ENCODE peak calls at places on chromosome 5, in eight cellular contexts. V is CD8-positive, alpha-beta T cell; L is NCI-H2081; K is stimulated activated CD4-positive, alpha-beta T cell treated with anti-CD3 and anti-CD28 coated beads, Interleukin-15, amount 100 ng/mL, for 24 hours; Y is NCI-H2171 treated with DMSO at 0.1 percent for 48 hours; G is PC-9; A is GM04503; Q is Panc1. W is an unnamed sample.

GRCh38 chr5:93100433-93100832 is 480.6 kb downstream of the NR2F1-AS1 start:
- DNase-seq in Y (no peak), V (no peak), G (no peak), K (no peak), Q (no peak), A (peak), L (no peak), W (no peak)

GRCh38 chr5:129820-130219 is 37.9 kb downstream of the PLEKHG4B start:
- DNase-seq in A (peak), V (no peak), K (no peak), G (no peak), Y (no peak), Q (no peak), L (no peak), W (no peak)

GRCh38 chr5:1551913-1552312 is 28.2 kb upstream of the LPCAT1 start:
- DNase-seq in Y (no peak), V (peak), L (no peak), Q (no peak), G (no peak), K (no peak), A (no peak), W (no peak)

GRCh38 chr5:61575103-61575502 is 243.0 kb downstream of the ZSWIM6 start:
- DNase-seq in K (no peak), L (peak), G (no peak), Q (no peak), A (peak), Y (peak), V (no peak), W (no peak)

GRCh38 chr5:119131530-119132313 is 60.8 kb downstream of the DMXL1 start:
- DNase-seq in L (no peak), A (no peak), K (no peak), V (no peak), Q (no peak), G (no peak), Y (no peak), W (no peak)

GRCh38 chr5:34709861-34710673 is 53.9 kb downstream of the RAI14 start:
- DNase-seq in L (no peak), G (peak), K (no peak), Y (no peak), A (no peak), Q (no peak), V (no peak), W (no peak)

GRCh38 chr5:94545870-94546625 is 72.4 kb downstream of the KIAA0825 start:
- DNase-seq in Y (no peak), G (no peak), A (no peak), L (no peak), V (no peak), Q (no peak), K (no peak), W (no peak)

GRCh38 chr5:134088994-134089560 is 25.4 kb upstream of the TCF7 start:
- DNase-seq in K (no peak), V (no peak), G (no peak), A (no peak), Q (no peak), Y (no peak), L (no peak), W (no peak)

GRCh38 chr5:66010476-66010875 is 84.1 kb downstream of the ERBIN start:
- DNase-seq in Q (peak), G (no peak), Y (no peak), L (no peak), A (peak), K (no peak), V (no peak), W (no peak)

GRCh38 chr5:134463991-134464760 is 52.5 kb upstream of the CDKN2AIPNL start:
- DNase-seq in K (no peak), Y (no peak), L (no peak), Q (no peak), A (no peak), V (no peak), G (no peak), W (no peak)

GRCh38 chr5:140801494-140801841 is 611 bp downstream of the PCDHA3 start:
- DNase-seq in Q (no peak), G (no peak), Y (no peak), A (no peak), L (no peak), K (no peak), V (no peak), W (no peak)

GRCh38 chr5:97449172-97449571 is 266.1 kb upstream of the RIOK2 start:
- DNase-seq in K (no peak), G (no peak), Y (no peak), A (no peak), V (no peak), L (no peak), Q (no peak), W (no peak)

GRCh38 chr5:100852988-100853449 is 50.1 kb downstream of the ST8SIA4 start:
- DNase-seq in L (no peak), Q (no peak), G (no peak), A (no peak), K (no peak), V (no peak), Y (no peak), W (no peak)

GRCh38 chr5:68368686-68369359 is 153.3 kb downstream of the PIK3R1 start:
- DNase-seq in K (no peak), G (no peak), Q (no peak), Y (peak), V (no peak), L (peak), A (no peak), W (no peak)

GRCh38 chr5:134913795-134914194 is 8.9 kb downstream of the PCBD2 start:
- DNase-seq in Q (no peak), A (no peak), V (no peak), Y (no peak), K (no peak), L (no peak), G (no peak), W (no peak)

GRCh38 chr5:65197899-65198776 is 283.6 kb downstream of the ADAMTS6 start:
- DNase-seq in Y (no peak), V (no peak), A (no peak), L (no peak), K (no peak), G (no peak), Q (no peak), W (no peak)

GRCh38 chr5:14453486-14453885 is 128.1 kb upstream of the OTULINL start:
- DNase-seq in Q (no peak), A (no peak), Y (no peak), G (no peak), L (no peak), K (no peak), V (no peak), W (no peak)

GRCh38 chr5:150809363-150809762 is 30.8 kb downstream of the SMIM3 start:
- DNase-seq in L (no peak), Y (no peak), A (no peak), Q (no peak), K (no peak), G (no peak), V (no peak), W (no peak)

GRCh38 chr5:170262061-170262764 is 29.4 kb downstream of the C5orf58 start:
- DNase-seq in Q (no peak), L (no peak), A (no peak), Y (no peak), V (no peak), G (no peak), K (no peak), W (no peak)

GRCh38 chr5:131262953-131263541 is 806 bp upstream of the CDC42SE2 start:
- DNase-seq in Q (no peak), L (peak), A (no peak), G (no peak), K (no peak), Y (no peak), V (no peak), W (no peak)

GRCh38 chr5:64838803-64839202 is 70.1 kb downstream of the CWC27 start:
- DNase-seq in A (no peak), G (no peak), L (no peak), Y (no peak), K (no peak), Q (no peak), V (no peak), W (no peak)

GRCh38 chr5:125683669-125684068 is 739.5 kb upstream of the GRAMD2B start:
- DNase-seq in V (no peak), G (no peak), Y (no peak), L (no peak), A (no peak), Q (no peak), K (no peak), W (no peak)

GRCh38 chr5:77986261-77986660 is 210.1 kb upstream of the TBCA start:
- DNase-seq in V (no peak), Y (no peak), G (no peak), Q (no peak), A (no peak), L (no peak), K (no peak), W (no peak)

GRCh38 chr5:143685416-143685815 is 126.5 kb upstream of the HMHB1 start:
- DNase-seq in Q (no peak), G (no peak), K (no peak), A (no peak), Y (no peak), L (no peak), V (no peak), W (no peak)

GRCh38 chr5:180381851-180382480 is 28.8 kb upstream of the GFPT2 start:
- DNase-seq in G (no peak), Q (no peak), V (no peak), L (no peak), A (no peak), Y (no peak), K (no peak), W (no peak)

GRCh38 chr5:145295236-145295635 is 539.9 kb downstream of the PRELID2 start:
- DNase-seq in V (no peak), Q (no peak), Y (no peak), L (no peak), A (no peak), G (no peak), K (no peak), W (no peak)

GRCh38 chr5:16733597-16733996 is 116.8 kb upstream of the RETREG1 start:
- DNase-seq in L (peak), V (no peak), Q (no peak), K (no peak), Y (no peak), A (no peak), G (no peak), W (no peak)

GRCh38 chr5:59722875-59723274 is 170.7 kb downstream of the PDE4D start:
- DNase-seq in K (no peak), L (no peak), V (no peak), Y (no peak), Q (no peak), A (no peak), G (peak), W (no peak)

W was measured in heart left ventricle.